ENCODE peak calls at places on chromosomes 5 and 9, in five cellular contexts. One of them, this sample, is unnamed.

GRCh38 chr5:79225026-79225425 is 10.9 kb upstream of the JMY start:
- DNase-seq in K562: no peak
- DNase-seq in GM12878: no peak
- DNase-seq in HepG2: no peak
- DNase-seq in H1: no peak
- DNase-seq in this sample: no peak

GRCh38 chr5:56607551-56607950 is 207.8 kb upstream of the MAP3K1 start:
- DNase-seq in K562: no peak
- DNase-seq in GM12878: no peak
- DNase-seq in HepG2: no peak
- DNase-seq in H1: no peak
- DNase-seq in this sample: no peak

GRCh38 chr9:107283621-107284616 is 840 bp downstream of the RAD23B start:
- DNase-seq in K562: peak
- DNase-seq in GM12878: peak
- DNase-seq in HepG2: peak
- DNase-seq in H1: peak
- DNase-seq in this sample: peak

GRCh38 chr5:65076251-65076869 is 307.6 kb downstream of the CWC27 start:
- DNase-seq in K562: peak
- DNase-seq in GM12878: no peak
- DNase-seq in HepG2: peak
- DNase-seq in H1: no peak
- DNase-seq in this sample: peak

GRCh38 chr5:96687812-96688453 is 25.8 kb downstream of the CAST start:
- DNase-seq in K562: peak
- DNase-seq in GM12878: no peak
- DNase-seq in HepG2: peak
- DNase-seq in H1: no peak
- DNase-seq in this sample: peak

GRCh38 chr9:124450241-124450924 is at the start of gene ADGRD2:
- DNase-seq in K562: peak
- DNase-seq in GM12878: no peak
- DNase-seq in HepG2: no peak
- DNase-seq in H1: peak
- DNase-seq in this sample: no peak

GRCh38 chr9:107620801-107621200 is 131.2 kb upstream of the KLF4 start:
- DNase-seq in K562: no peak
- DNase-seq in GM12878: no peak
- DNase-seq in HepG2: no peak
- DNase-seq in H1: no peak
- DNase-seq in this sample: no peak

GRCh38 chr9:22119537-22120167 is 110.5 kb upstream of the CDKN2B start:
- DNase-seq in K562: no peak
- DNase-seq in GM12878: no peak
- DNase-seq in HepG2: peak
- DNase-seq in H1: no peak
- DNase-seq in this sample: no peak

GRCh38 chr5:60437308-60437707 is 262.7 kb downstream of the DEPDC1B start:
- DNase-seq in K562: no peak
- DNase-seq in GM12878: no peak
- DNase-seq in HepG2: no peak
- DNase-seq in H1: no peak
- DNase-seq in this sample: no peak

GRCh38 chr5:134595458-134595838 is 37.2 kb downstream of the SAR1B start:
- DNase-seq in K562: no peak
- DNase-seq in GM12878: no peak
- DNase-seq in HepG2: no peak
- DNase-seq in H1: no peak
- DNase-seq in this sample: no peak

GRCh38 chr9:91577540-91577939 is 153.9 kb upstream of the NFIL3 start:
- DNase-seq in K562: no peak
- DNase-seq in GM12878: no peak
- DNase-seq in HepG2: no peak
- DNase-seq in H1: no peak
- DNase-seq in this sample: no peak

GRCh38 chr9:91571036-91571435 is 147.4 kb upstream of the NFIL3 start:
- DNase-seq in K562: no peak
- DNase-seq in GM12878: no peak
- DNase-seq in HepG2: no peak
- DNase-seq in H1: no peak
- DNase-seq in this sample: no peak

GRCh38 chr9:91567642-91568274 is 144.1 kb upstream of the NFIL3 start:
- DNase-seq in K562: no peak
- DNase-seq in GM12878: no peak
- DNase-seq in HepG2: no peak
- DNase-seq in H1: no peak
- DNase-seq in this sample: no peak

GRCh38 chr9:91572811-91573210 is 149.2 kb upstream of the NFIL3 start:
- DNase-seq in K562: no peak
- DNase-seq in GM12878: no peak
- DNase-seq in HepG2: no peak
- DNase-seq in H1: no peak
- DNase-seq in this sample: no peak

DNA sequence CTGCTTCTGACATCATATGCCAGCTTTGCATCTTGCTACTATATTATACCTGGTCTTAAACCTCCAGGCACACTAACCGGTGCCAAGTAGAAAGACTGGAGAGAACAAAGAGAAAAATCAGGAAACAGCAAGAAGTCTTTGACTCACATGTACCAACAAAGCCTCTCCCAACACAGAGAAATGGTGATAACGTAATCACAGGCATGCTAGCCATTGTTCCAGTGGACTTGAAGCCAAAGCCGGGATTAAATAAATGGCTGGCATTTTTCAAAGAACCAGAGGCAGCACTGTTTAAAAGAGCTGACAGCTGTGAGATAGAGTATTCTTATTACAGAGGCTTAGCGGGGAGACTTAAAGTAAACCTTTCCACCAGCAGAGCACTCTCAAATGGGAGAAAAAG is 148.4 kb upstream of the NFIL3 start:
- DNase-seq in K562: no peak
- DNase-seq in GM12878: no peak
- DNase-seq in HepG2: no peak
- DNase-seq in H1: no peak
- DNase-seq in this sample: no peak
- TF ChIP-seq SIN3A in K562: no peak
- TF ChIP-seq SIN3A in GM12878: no peak
- TF ChIP-seq SIN3A in HepG2: no peak
- TF ChIP-seq SIN3A in H1: no peak
- TF ChIP-seq SIN3A in this sample: no peak

DNA sequence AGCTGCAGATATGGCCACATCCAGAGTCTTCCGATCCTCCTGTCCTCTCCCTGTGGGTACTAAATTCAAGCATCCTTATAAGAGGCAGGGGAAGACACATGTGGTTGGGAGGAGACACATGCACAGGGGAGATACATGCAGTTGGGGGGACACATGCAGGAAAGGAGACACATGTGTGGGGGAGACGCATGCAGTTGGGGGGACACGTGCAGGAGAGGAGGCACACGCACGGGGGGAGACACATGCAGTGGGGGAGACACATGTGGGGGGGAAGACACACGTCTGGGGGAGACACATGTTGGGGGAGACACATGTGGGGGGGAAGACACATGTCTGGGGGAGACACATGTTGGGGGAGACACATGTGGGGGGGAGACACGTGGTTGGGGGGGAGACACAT is 21.2 kb upstream of the OLFM1 start:
- DNase-seq in K562: no peak
- DNase-seq in GM12878: no peak
- DNase-seq in HepG2: no peak
- DNase-seq in H1: no peak
- DNase-seq in this sample: no peak
- TF ChIP-seq CEBPB in K562: no peak
- TF ChIP-seq CEBPB in GM12878: no peak
- TF ChIP-seq CEBPB in HepG2: no peak
- TF ChIP-seq CEBPB in H1: no peak
- TF ChIP-seq CEBPB in this sample: no peak

GRCh38 chr9:115162946-115163345 is 45.0 kb upstream of the TNC start:
- DNase-seq in K562: no peak
- DNase-seq in GM12878: no peak
- DNase-seq in HepG2: no peak
- DNase-seq in H1: no peak
- DNase-seq in this sample: no peak

GRCh38 chr9:115161431-115161830 is 43.5 kb upstream of the TNC start:
- DNase-seq in K562: no peak
- DNase-seq in GM12878: no peak
- DNase-seq in HepG2: no peak
- DNase-seq in H1: no peak
- DNase-seq in this sample: no peak

GRCh38 chr9:115167175-115167574 is 49.2 kb upstream of the TNC start:
- DNase-seq in K562: no peak
- DNase-seq in GM12878: no peak
- DNase-seq in HepG2: no peak
- DNase-seq in H1: no peak
- DNase-seq in this sample: no peak

GRCh38 chr9:115165233-115165632 is 47.3 kb upstream of the TNC start:
- DNase-seq in K562: no peak
- DNase-seq in GM12878: no peak
- DNase-seq in HepG2: no peak
- DNase-seq in H1: no peak
- DNase-seq in this sample: no peak

DNA sequence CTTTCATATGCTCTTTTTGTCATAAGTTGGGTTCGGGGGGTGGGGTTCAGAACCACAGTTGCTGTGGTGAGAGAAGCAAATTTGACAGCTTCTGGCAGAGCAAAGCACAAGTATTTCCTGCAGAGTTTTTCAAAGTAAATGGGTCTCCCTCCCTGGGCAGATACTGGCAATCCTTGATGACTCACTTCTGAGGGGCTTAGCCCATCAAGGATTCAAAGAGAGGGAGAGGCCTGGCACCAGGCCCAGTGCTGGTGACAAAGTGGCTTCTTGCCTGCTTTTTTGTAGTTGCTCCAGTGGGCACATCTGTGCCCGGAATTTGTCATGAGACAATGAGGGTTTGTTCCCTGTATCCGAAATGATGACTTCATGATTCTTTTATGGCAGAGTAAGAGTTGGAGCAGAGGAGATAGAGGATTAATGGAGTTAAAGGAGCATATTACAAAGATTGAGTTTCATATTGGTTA is 46.6 kb upstream of the TNC start:
- DNase-seq in K562: no peak
- DNase-seq in GM12878: no peak
- DNase-seq in HepG2: peak
- DNase-seq in H1: no peak
- DNase-seq in this sample: peak
- TF ChIP-seq SIN3A in K562: no peak
- TF ChIP-seq SIN3A in GM12878: no peak
- TF ChIP-seq SIN3A in HepG2: no peak
- TF ChIP-seq SIN3A in H1: no peak
- TF ChIP-seq SIN3A in this sample: peak

GRCh38 chr5:157284458-157285212 is 18.7 kb downstream of the CYFIP2 start:
- DNase-seq in K562: no peak
- DNase-seq in GM12878: no peak
- DNase-seq in HepG2: no peak
- DNase-seq in H1: no peak
- DNase-seq in this sample: no peak

GRCh38 chr5:157280927-157281326 is 15.0 kb downstream of the CYFIP2 start:
- DNase-seq in K562: no peak
- DNase-seq in GM12878: no peak
- DNase-seq in HepG2: no peak
- DNase-seq in H1: no peak
- DNase-seq in this sample: no peak

GRCh38 chr5:157282150-157282549 is 16.2 kb downstream of the CYFIP2 start:
- DNase-seq in K562: no peak
- DNase-seq in GM12878: no peak
- DNase-seq in HepG2: no peak
- DNase-seq in H1: no peak
- DNase-seq in this sample: no peak

GRCh38 chr5:157285310-157286035 is 19.6 kb downstream of the CYFIP2 start:
- DNase-seq in K562: no peak
- DNase-seq in GM12878: no peak
- DNase-seq in HepG2: no peak
- DNase-seq in H1: no peak
- DNase-seq in this sample: no peak

DNA sequence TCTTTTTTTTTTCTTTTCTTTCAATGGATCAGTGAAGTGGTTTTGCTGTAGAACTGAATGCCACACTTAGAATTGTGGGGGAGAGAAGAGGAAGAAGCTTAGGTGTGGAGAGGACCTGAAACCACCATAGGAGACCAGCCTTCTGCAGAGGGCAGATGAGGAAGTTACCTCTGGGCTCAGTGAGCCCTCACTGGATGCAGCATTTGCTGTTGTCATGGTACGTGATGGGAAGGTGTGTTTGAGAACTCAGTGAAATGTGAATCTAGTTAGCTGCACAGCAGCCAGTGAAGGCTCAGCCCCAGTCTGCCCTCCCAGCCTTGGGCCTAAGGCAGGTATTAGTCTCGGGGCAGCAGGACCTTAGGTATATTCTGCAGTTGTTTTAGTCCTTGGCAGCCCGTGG is 17.5 kb downstream of the CYFIP2 start:
- DNase-seq in K562: no peak
- DNase-seq in GM12878: peak
- DNase-seq in HepG2: no peak
- DNase-seq in H1: no peak
- DNase-seq in this sample: no peak
- TF ChIP-seq CEBPB in K562: no peak
- TF ChIP-seq CEBPB in GM12878: no peak
- TF ChIP-seq CEBPB in HepG2: no peak
- TF ChIP-seq CEBPB in H1: no peak
- TF ChIP-seq CEBPB in this sample: no peak

GRCh38 chr5:2000591-2000990 is 117.9 kb upstream of the IRX4 start:
- DNase-seq in K562: no peak
- DNase-seq in GM12878: no peak
- DNase-seq in HepG2: no peak
- DNase-seq in H1: no peak
- DNase-seq in this sample: no peak

GRCh38 chr5:1998716-1999317 is 116.1 kb upstream of the IRX4 start:
- DNase-seq in K562: no peak
- DNase-seq in GM12878: no peak
- DNase-seq in HepG2: no peak
- DNase-seq in H1: no peak
- DNase-seq in this sample: no peak

GRCh38 chr5:1998348-1998669 is 115.6 kb upstream of the IRX4 start:
- DNase-seq in K562: no peak
- DNase-seq in GM12878: no peak
- DNase-seq in HepG2: no peak
- DNase-seq in H1: no peak
- DNase-seq in this sample: no peak

GRCh38 chr5:2001300-2001699 is 118.6 kb upstream of the IRX4 start:
- DNase-seq in K562: no peak
- DNase-seq in GM12878: no peak
- DNase-seq in HepG2: no peak
- DNase-seq in H1: no peak
- DNase-seq in this sample: no peak

GRCh38 chr5:1999794-2000193 is 117.1 kb upstream of the IRX4 start:
- DNase-seq in K562: no peak
- DNase-seq in GM12878: no peak
- DNase-seq in HepG2: no peak
- DNase-seq in H1: no peak
- DNase-seq in this sample: no peak
- TF ChIP-seq SIN3A in K562: no peak
- TF ChIP-seq SIN3A in GM12878: no peak
- TF ChIP-seq SIN3A in HepG2: no peak
- TF ChIP-seq SIN3A in H1: no peak
- TF ChIP-seq SIN3A in this sample: no peak